ENCODE peak calls at places on chromosomes 1 and 21, in six cellular contexts. I is psoas muscle, D is GM10248, X is pancreas, F is stomach, M is kidney. W is an unnamed sample.
A peak's percentile ranks its signal among the peaks of the same experiment; 100 is the strongest.

GRCh38 chr1:54475357-54476230 is 69.4 kb upstream of the SSBP3 start:
- DNase-seq in I (peak; percentile 47), D (no peak), X (no peak), F (no peak), M (no peak), W (no peak)

GRCh38 chr1:214902636-214903320 is 179.8 kb upstream of the KCNK2 start:
- DNase-seq in I (no peak), D (no peak), X (no peak), F (no peak), M (no peak), W (no peak)

GRCh38 chr1:247747616-247748015 is 325 bp downstream of the OR14A2 start:
- DNase-seq in I (no peak), D (no peak), X (no peak), F (no peak), M (no peak), W (no peak)

GRCh38 chr1:110768595-110768994 is 93.9 kb upstream of the KCNA3 start:
- DNase-seq in I (no peak), D (no peak), X (no peak), F (no peak), M (no peak), W (no peak)

GRCh38 chr1:225825606-225826005 is 15.7 kb downstream of the EPHX1 start:
- DNase-seq in I (peak; percentile 35), D (no peak), X (peak; percentile 58), F (no peak), M (peak; percentile 64), W (no peak)

GRCh38 chr1:210250998-210251679 is 18.5 kb downstream of the SERTAD4 start:
- DNase-seq in I (no peak), D (no peak), X (peak; percentile 73), F (peak; percentile 63), M (peak; percentile 92), W (peak; percentile 69)

GRCh38 chr1:221741364-221741970 is 422 bp downstream of the DUSP10 start:
- DNase-seq in I (peak; percentile 53), D (peak; percentile 31), X (no peak), F (no peak), M (peak; percentile 72), W (peak; percentile 17)

GRCh38 chr1:161718559-161719324 is 2.6 kb upstream of the FCRLB start:
- DNase-seq in I (no peak), D (peak; percentile 26), X (no peak), F (no peak), M (no peak), W (no peak)

GRCh38 chr1:215287362-215287761 is 204.8 kb downstream of the KCNK2 start:
- DNase-seq in I (no peak), D (no peak), X (no peak), F (no peak), M (no peak), W (no peak)

GRCh38 chr1:155050560-155051341 is at the start of gene ADAM15:
- DNase-seq in I (peak; percentile 93), D (peak; percentile 99), X (peak; percentile 98), F (peak; percentile 91), M (peak; percentile 90), W (peak; percentile 95)

GRCh38 chr1:51329443-51330325 is 678 bp downstream of the TTC39A start:
- DNase-seq in I (no peak), D (no peak), X (peak; percentile 84), F (peak; percentile 94), M (peak; percentile 80), W (no peak)

GRCh38 chr1:15994590-15995351 is 9.3 kb upstream of the SRARP start:
- DNase-seq in I (peak; percentile 78), D (peak; percentile 64), X (peak; percentile 78), F (peak; percentile 63), M (peak; percentile 86), W (peak; percentile 76)

GRCh38 chr1:158999301-159000069 is 10.2 kb upstream of the IFI16 start:
- DNase-seq in I (peak; percentile 84), D (no peak), X (no peak), F (no peak), M (peak; percentile 86), W (peak; percentile 70)

GRCh38 chr1:158100498-158100897 is 80.2 kb upstream of the CD1D start:
- DNase-seq in I (no peak), D (no peak), X (no peak), F (no peak), M (no peak), W (no peak)

GRCh38 chr1:222974496-222974895 is 159.7 kb downstream of the DISP1 start:
- DNase-seq in I (no peak), D (no peak), X (no peak), F (no peak), M (no peak), W (no peak)

GRCh38 chr1:43935711-43936427 is 2.3 kb downstream of the ARTN start:
- DNase-seq in I (no peak), D (no peak), X (peak; percentile 73), F (peak; percentile 48), M (no peak), W (no peak)

GRCh38 chr1:30719406-30720270 is 3.7 kb downstream of the MATN1 start:
- DNase-seq in I (no peak), D (no peak), X (no peak), F (no peak), M (no peak), W (no peak)

GRCh38 chr21:40339050-40339449 is 471.8 kb downstream of the PCP4 start:
- DNase-seq in I (no peak), D (no peak), X (no peak), F (no peak), M (no peak), W (no peak)

GRCh38 chr1:5599541-5599940 is 392.7 kb downstream of the NPHP4 start:
- DNase-seq in I (no peak), D (no peak), X (no peak), F (peak; percentile 11), M (no peak), W (no peak)

GRCh38 chr1:223707270-223708000 is 4.9 kb upstream of the CAPN2 start:
- DNase-seq in I (peak; percentile 79), D (no peak), X (no peak), F (peak; percentile 72), M (peak; percentile 84), W (no peak)

GRCh38 chr1:29859126-29859525 is 622.8 kb downstream of the PTPRU start:
- DNase-seq in I (no peak), D (no peak), X (no peak), F (no peak), M (no peak), W (no peak)

GRCh38 chr21:45533731-45534571 is 8.3 kb downstream of the SLC19A1 start:
- DNase-seq in I (peak; percentile 45), D (no peak), X (peak; percentile 55), F (peak; percentile 27), M (peak; percentile 65), W (no peak)

GRCh38 chr1:37817481-37817880 is 9.5 kb upstream of the YRDC start:
- DNase-seq in I (no peak), D (no peak), X (peak; percentile 66), F (peak; percentile 83), M (no peak), W (no peak)
- TF ChIP-seq CTCF in I (no peak), D (no peak), X (no peak), F (no peak), M (no peak), W (no peak)

GRCh38 chr1:69706473-69706872 is 138.8 kb downstream of the LRRC7 start:
- DNase-seq in I (no peak), D (no peak), X (no peak), F (no peak), M (no peak), W (no peak)

GRCh38 chr1:69697343-69697742 is 129.6 kb downstream of the LRRC7 start:
- DNase-seq in I (no peak), D (no peak), X (no peak), F (no peak), M (no peak), W (no peak)

GRCh38 chr1:69702085-69702484 is 134.4 kb downstream of the LRRC7 start:
- DNase-seq in I (no peak), D (no peak), X (no peak), F (no peak), M (no peak), W (no peak)

GRCh38 chr1:69700770-69701169 is 133.0 kb downstream of the LRRC7 start:
- DNase-seq in I (no peak), D (no peak), X (no peak), F (no peak), M (no peak), W (peak; percentile 66)
- TF ChIP-seq CTCF in I (no peak), D (peak; percentile 14), X (no peak), F (no peak), M (peak; percentile 17), W (peak; percentile 18)

GRCh38 chr1:205527931-205528330 is 23.5 kb downstream of the CDK18 start:
- DNase-seq in I (no peak), D (no peak), X (no peak), F (no peak), M (no peak), W (no peak)
- TF ChIP-seq CTCF in I (no peak), D (no peak), X (no peak), F (no peak), M (no peak), W (no peak)

DNA sequence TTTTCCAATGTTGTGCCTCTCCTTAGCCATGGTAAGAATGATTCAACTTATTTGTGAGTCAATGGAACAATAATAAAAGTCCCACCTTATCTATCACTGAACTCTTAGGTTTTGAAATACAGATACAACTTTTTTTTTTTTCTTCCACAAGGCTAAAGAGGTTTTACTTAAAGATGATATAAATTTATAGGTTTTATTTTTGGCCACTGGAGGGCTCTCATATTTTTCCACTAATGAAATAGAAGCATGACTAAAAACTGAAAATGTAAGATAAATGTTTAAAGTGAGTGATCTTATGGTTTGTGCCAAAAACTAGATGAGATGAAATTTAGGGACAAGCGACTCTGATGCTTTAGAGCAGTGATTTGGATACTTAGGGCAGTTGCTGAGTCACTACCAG is 499.0 kb downstream of the NUF2 start:
- DNase-seq in I (no peak), D (no peak), X (no peak), F (no peak), M (no peak), W (no peak)
- TF ChIP-seq CTCF in I (no peak), D (no peak), X (no peak), F (peak; percentile 18), M (no peak), W (no peak)

DNA sequence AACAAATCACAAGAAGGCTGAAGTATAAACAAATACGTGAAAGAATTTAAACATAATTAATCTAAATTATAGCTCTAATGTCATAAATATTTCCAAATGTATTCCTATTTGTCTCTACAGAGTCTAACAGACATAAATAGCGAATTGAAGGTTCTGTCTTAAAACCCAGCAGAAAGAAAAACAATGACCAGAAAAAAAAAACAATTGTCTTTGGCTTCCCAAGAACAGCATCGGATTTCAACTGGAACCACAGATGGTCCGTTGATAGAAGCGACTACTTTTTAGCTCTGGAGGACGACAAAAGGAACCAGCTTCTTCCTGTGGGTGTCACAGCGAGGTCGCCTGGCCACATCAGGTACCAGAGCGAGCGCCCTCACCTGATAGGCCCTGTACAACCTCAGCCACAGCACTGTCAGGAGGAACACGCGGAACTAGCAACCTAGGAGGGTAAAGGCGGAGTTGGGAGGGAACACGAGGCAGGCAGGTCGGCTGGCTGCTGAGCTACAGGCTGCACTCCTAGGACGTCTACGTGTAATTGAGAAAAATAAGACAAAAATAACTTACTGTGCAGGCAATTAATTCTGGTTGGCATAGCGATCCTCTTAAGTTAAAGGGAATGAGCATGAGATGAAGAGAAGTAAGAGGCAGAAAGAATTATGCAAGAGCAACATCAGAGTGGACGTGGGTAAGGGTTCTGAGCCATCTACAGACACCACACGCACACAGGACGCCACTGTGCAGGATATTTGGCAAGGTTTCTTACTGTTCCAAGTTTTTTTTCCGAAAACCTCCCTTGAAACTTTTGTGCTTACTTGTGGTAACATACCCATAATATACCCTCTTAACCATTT is 16.7 kb upstream of the PRDM15 start:
- DNase-seq in I (no peak), D (peak; percentile 53), X (no peak), F (no peak), M (no peak), W (no peak)
- TF ChIP-seq CTCF in I (no peak), D (no peak), X (no peak), F (no peak), M (no peak), W (no peak)

GRCh38 chr1:18343646-18344045 is 137.1 kb upstream of the KLHDC7A start:
- DNase-seq in I (no peak), D (no peak), X (no peak), F (no peak), M (no peak), W (no peak)
- TF ChIP-seq CTCF in I (no peak), D (no peak), X (no peak), F (no peak), M (no peak), W (no peak)

W was measured in endothelial cell.